ENCODE peak calls at places on chromosomes 4 and X, in five cellular contexts. L, D, A, O and G are unnamed samples.

GRCh38 chr4:150943831-150944230 is 71.3 kb downstream of the LRBA start:
- DNase-seq in A (no peak), D (no peak), O (no peak), L (no peak), G (no peak)

GRCh38 chr4:152106781-152107321 is 346.0 kb upstream of the GATB start:
- DNase-seq in L (peak), D (no peak), A (no peak), O (no peak), G (no peak)

GRCh38 chr4:53005808-53006207 is 143.7 kb downstream of the RASL11B start:
- DNase-seq in O (no peak), D (no peak), A (no peak), L (no peak), G (no peak)

GRCh38 chrX:33357606-33358005 is 146.3 kb upstream of the DMD start:
- DNase-seq in L (no peak), D (no peak), O (no peak), A (no peak), G (no peak)

GRCh38 chr4:101818362-101818761 is 27.8 kb downstream of the BANK1 start:
- DNase-seq in A (no peak), D (no peak), L (peak), O (no peak), G (no peak)

GRCh38 chrX:110311437-110312230 is 6.3 kb downstream of the AMMECR1 start:
- DNase-seq in L (no peak), D (no peak), O (no peak), A (no peak), G (no peak)

GRCh38 chr4:129240816-129241215 is 144.9 kb downstream of the C4orf33 start:
- DNase-seq in D (no peak), L (peak), O (no peak), A (no peak), G (no peak)

GRCh38 chr4:156771171-156771837 is 200.3 kb downstream of the PDGFC start:
- DNase-seq in D (no peak), L (peak), O (no peak), A (no peak), G (no peak)

GRCh38 chrX:49879656-49880277 is 483 bp downstream of the USP27X start:
- DNase-seq in L (peak), D (no peak), A (no peak), O (no peak), G (no peak)

GRCh38 chrX:21930986-21931385 is 9.5 kb upstream of the SMS start:
- DNase-seq in O (no peak), A (no peak), D (no peak), L (no peak), G (no peak)

GRCh38 chrX:13489451-13489850 is 80.0 kb upstream of the EGFL6 start:
- DNase-seq in D (peak), O (no peak), A (no peak), L (peak), G (no peak)

GRCh38 chr4:1720163-1720983 is 750 bp downstream of the TMEM129 start:
- DNase-seq in A (peak), D (no peak), L (peak), O (no peak), G (peak)

GRCh38 chrX:104921606-104922205 is 298.8 kb downstream of the TEX13A start:
- DNase-seq in D (no peak), O (no peak), L (no peak), A (no peak), G (no peak)

GRCh38 chrX:105190252-105190853 is 30.1 kb downstream of the TEX13A start:
- DNase-seq in O (no peak), D (no peak), L (peak), A (no peak), G (peak)

GRCh38 chrX:72262077-72262476 is 15.0 kb downstream of the RPS4X start:
- DNase-seq in O (no peak), L (no peak), D (no peak), A (no peak), G (no peak)

GRCh38 chr4:185716008-185716976 is 95.7 kb downstream of the SORBS2 start:
- DNase-seq in A (no peak), D (no peak), O (no peak), L (no peak), G (no peak)